ENCODE peak calls at places on chromosomes 13 and 19, in eight cellular contexts. One of them, this sample, is unnamed. For H3K4me1 and H3K36me3, the result is how much of the 10 kb centered on the place peaks cover.

GRCh38 chr19:35909684-35910035 is 1.6 kb upstream of the TYROBP start:
- DNase-seq in lower lobe of right lung: no peak
- DNase-seq in body of pancreas: no peak
- DNase-seq in tibial nerve: no peak
- DNase-seq in esophagus muscularis mucosa: no peak
- DNase-seq in K562: no peak
- DNase-seq in HepG2: no peak
- DNase-seq in heart right ventricle: no peak
- DNase-seq in this sample: no peak

GRCh38 chr19:50478901-50479715 is 2.5 kb upstream of the GARIN5A start:
- DNase-seq in K562: peak
- DNase-seq in lower lobe of right lung: no peak
- DNase-seq in heart right ventricle: no peak
- DNase-seq in esophagus muscularis mucosa: no peak
- DNase-seq in body of pancreas: no peak
- DNase-seq in tibial nerve: no peak
- DNase-seq in HepG2: peak
- DNase-seq in this sample: peak

GRCh38 chr13:44237276-44237767 is 136.3 kb upstream of the SERP2 start:
- DNase-seq in HepG2: no peak
- DNase-seq in tibial nerve: peak
- DNase-seq in K562: no peak
- DNase-seq in esophagus muscularis mucosa: no peak
- DNase-seq in lower lobe of right lung: no peak
- DNase-seq in body of pancreas: peak
- DNase-seq in heart right ventricle: peak
- DNase-seq in this sample: peak

GRCh38 chr13:61149333-61149730 is 266.3 kb downstream of the PCDH20 start:
- DNase-seq in lower lobe of right lung: no peak
- DNase-seq in esophagus muscularis mucosa: no peak
- DNase-seq in K562: no peak
- DNase-seq in tibial nerve: no peak
- DNase-seq in HepG2: no peak
- DNase-seq in heart right ventricle: no peak
- DNase-seq in body of pancreas: no peak
- DNase-seq in this sample: no peak

GRCh38 chr19:8306235-8307054 is 1.7 kb downstream of the CD320 start:
- DNase-seq in heart right ventricle: no peak
- DNase-seq in tibial nerve: peak
- DNase-seq in K562: no peak
- DNase-seq in esophagus muscularis mucosa: no peak
- DNase-seq in body of pancreas: peak
- DNase-seq in lower lobe of right lung: peak
- DNase-seq in HepG2: no peak
- DNase-seq in this sample: no peak

GRCh38 chr19:16143399-16144215 is at the start of gene HSH2D:
- DNase-seq in body of pancreas: peak
- DNase-seq in K562: no peak
- DNase-seq in lower lobe of right lung: peak
- DNase-seq in tibial nerve: no peak
- DNase-seq in HepG2: peak
- DNase-seq in heart right ventricle: peak
- DNase-seq in esophagus muscularis mucosa: no peak
- DNase-seq in this sample: no peak

GRCh38 chr19:853014-853553 is 981 bp downstream of the ELANE start:
- DNase-seq in esophagus muscularis mucosa: no peak
- DNase-seq in lower lobe of right lung: no peak
- DNase-seq in body of pancreas: no peak
- DNase-seq in HepG2: no peak
- DNase-seq in tibial nerve: no peak
- DNase-seq in heart right ventricle: no peak
- DNase-seq in K562: no peak
- DNase-seq in this sample: no peak

GRCh38 chr13:113920173-113920572 is 53.7 kb downstream of the C13orf46 start:
- DNase-seq in body of pancreas: no peak
- DNase-seq in HepG2: no peak
- DNase-seq in lower lobe of right lung: no peak
- DNase-seq in K562: no peak
- DNase-seq in esophagus muscularis mucosa: no peak
- DNase-seq in heart right ventricle: no peak
- DNase-seq in tibial nerve: no peak
- DNase-seq in this sample: no peak

GRCh38 chr19:40223135-40223822 is 3.2 kb downstream of the CCNP start:
- DNase-seq in HepG2: no peak
- DNase-seq in heart right ventricle: no peak
- DNase-seq in esophagus muscularis mucosa: no peak
- DNase-seq in lower lobe of right lung: no peak
- DNase-seq in K562: no peak
- DNase-seq in body of pancreas: no peak
- DNase-seq in tibial nerve: no peak
- DNase-seq in this sample: no peak

GRCh38 chr19:45451181-45451849 is 16.5 kb upstream of the FOSB start:
- DNase-seq in heart right ventricle: no peak
- DNase-seq in HepG2: no peak
- DNase-seq in K562: no peak
- DNase-seq in tibial nerve: no peak
- DNase-seq in esophagus muscularis mucosa: no peak
- DNase-seq in body of pancreas: peak
- DNase-seq in lower lobe of right lung: no peak
- DNase-seq in this sample: peak

GRCh38 chr19:42634409-42635232 is 39.9 kb upstream of the CEACAM8 start:
- DNase-seq in tibial nerve: peak
- DNase-seq in K562: peak
- DNase-seq in body of pancreas: peak
- DNase-seq in esophagus muscularis mucosa: no peak
- DNase-seq in HepG2: peak
- DNase-seq in lower lobe of right lung: no peak
- DNase-seq in heart right ventricle: no peak
- DNase-seq in this sample: no peak
- TF ChIP-seq CTCF in tibial nerve: no peak
- TF ChIP-seq CTCF in K562: peak
- TF ChIP-seq CTCF in body of pancreas: peak
- TF ChIP-seq CTCF in esophagus muscularis mucosa: peak
- TF ChIP-seq CTCF in HepG2: peak
- TF ChIP-seq CTCF in lower lobe of right lung: peak
- TF ChIP-seq CTCF in heart right ventricle: peak
- TF ChIP-seq CTCF in this sample: peak

DNA sequence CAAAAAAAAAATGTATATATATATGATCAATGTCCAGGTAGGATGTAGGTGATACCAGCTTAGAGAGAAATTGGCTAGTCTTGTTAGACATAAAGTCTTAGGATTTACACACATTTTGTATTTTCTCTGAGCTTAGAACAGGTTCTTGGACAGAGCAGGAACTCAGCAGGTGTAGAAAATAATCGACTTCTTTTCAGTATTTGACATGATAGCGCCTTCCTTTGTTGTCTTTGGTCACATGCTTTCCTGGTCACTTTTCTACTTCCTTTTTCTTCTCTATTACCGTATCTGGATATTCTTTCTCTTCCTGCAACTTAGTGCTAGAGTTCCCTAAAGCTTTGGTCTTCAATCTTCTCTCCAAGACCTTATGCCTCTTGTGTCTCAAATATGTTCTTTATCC is 107.4 kb downstream of the LRCH1 start:
- DNase-seq in tibial nerve: no peak
- DNase-seq in esophagus muscularis mucosa: no peak
- DNase-seq in K562: no peak
- DNase-seq in lower lobe of right lung: no peak
- DNase-seq in heart right ventricle: no peak
- DNase-seq in HepG2: no peak
- DNase-seq in body of pancreas: no peak
- DNase-seq in this sample: no peak
- H3K4me1 ChIP-seq in tibial nerve: half or more
- H3K4me1 ChIP-seq in esophagus muscularis mucosa: half or more
- H3K4me1 ChIP-seq in K562: under half
- H3K4me1 ChIP-seq in lower lobe of right lung: half or more
- H3K4me1 ChIP-seq in heart right ventricle: half or more
- H3K4me1 ChIP-seq in HepG2: half or more
- H3K4me1 ChIP-seq in body of pancreas: half or more
- H3K4me1 ChIP-seq in this sample: under half

DNA sequence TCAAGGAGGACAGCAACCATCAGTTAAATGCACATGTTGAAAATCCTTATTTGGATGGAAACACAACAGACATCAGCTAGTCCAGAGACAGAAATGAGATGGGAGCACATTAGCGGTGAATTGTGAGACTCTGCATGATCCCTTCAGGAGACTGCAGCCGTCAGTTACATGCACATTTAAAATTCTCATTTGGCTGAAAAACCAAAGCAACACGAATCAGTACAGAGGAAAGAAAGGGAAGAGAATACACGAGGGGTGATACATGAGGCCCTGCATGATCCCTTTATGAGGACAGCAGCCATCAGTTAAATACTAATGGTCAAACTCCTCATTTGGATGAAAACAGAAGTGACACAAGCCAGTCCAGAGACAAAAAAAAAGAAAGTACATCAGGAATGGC is 123.4 kb downstream of the PTPRS start:
- DNase-seq in esophagus muscularis mucosa: no peak
- DNase-seq in heart right ventricle: no peak
- DNase-seq in lower lobe of right lung: no peak
- DNase-seq in K562: no peak
- DNase-seq in tibial nerve: no peak
- DNase-seq in body of pancreas: no peak
- DNase-seq in HepG2: no peak
- DNase-seq in this sample: no peak
- H3K36me3 ChIP-seq in esophagus muscularis mucosa: half or more
- H3K36me3 ChIP-seq in heart right ventricle: half or more
- H3K36me3 ChIP-seq in lower lobe of right lung: half or more
- H3K36me3 ChIP-seq in K562: under half
- H3K36me3 ChIP-seq in tibial nerve: under half
- H3K36me3 ChIP-seq in body of pancreas: under half
- H3K36me3 ChIP-seq in HepG2: under half
- H3K36me3 ChIP-seq in this sample: half or more

GRCh38 chr13:21550918-21551317 is 53.1 kb downstream of the MICU2 start:
- DNase-seq in body of pancreas: no peak
- DNase-seq in esophagus muscularis mucosa: no peak
- DNase-seq in K562: no peak
- DNase-seq in tibial nerve: no peak
- DNase-seq in lower lobe of right lung: no peak
- DNase-seq in HepG2: peak
- DNase-seq in heart right ventricle: no peak
- DNase-seq in this sample: no peak
- TF ChIP-seq CTCF in body of pancreas: no peak
- TF ChIP-seq CTCF in esophagus muscularis mucosa: no peak
- TF ChIP-seq CTCF in K562: no peak
- TF ChIP-seq CTCF in tibial nerve: no peak
- TF ChIP-seq CTCF in lower lobe of right lung: no peak
- TF ChIP-seq CTCF in HepG2: no peak
- TF ChIP-seq CTCF in heart right ventricle: no peak
- TF ChIP-seq CTCF in this sample: no peak

GRCh38 chr19:18465214-18465963 is 27.5 kb upstream of the ISYNA1 start:
- DNase-seq in tibial nerve: no peak
- DNase-seq in body of pancreas: no peak
- DNase-seq in esophagus muscularis mucosa: no peak
- DNase-seq in heart right ventricle: no peak
- DNase-seq in lower lobe of right lung: no peak
- DNase-seq in HepG2: no peak
- DNase-seq in K562: no peak
- DNase-seq in this sample: no peak

GRCh38 chr19:18465964-18466339 is 28.0 kb upstream of the ISYNA1 start:
- DNase-seq in lower lobe of right lung: no peak
- DNase-seq in body of pancreas: no peak
- DNase-seq in tibial nerve: no peak
- DNase-seq in HepG2: no peak
- DNase-seq in esophagus muscularis mucosa: no peak
- DNase-seq in heart right ventricle: no peak
- DNase-seq in K562: no peak
- DNase-seq in this sample: no peak

GRCh38 chr19:18466354-18466753 is 28.4 kb upstream of the ISYNA1 start:
- DNase-seq in lower lobe of right lung: no peak
- DNase-seq in body of pancreas: no peak
- DNase-seq in tibial nerve: no peak
- DNase-seq in K562: no peak
- DNase-seq in HepG2: no peak
- DNase-seq in esophagus muscularis mucosa: no peak
- DNase-seq in heart right ventricle: no peak
- DNase-seq in this sample: no peak

GRCh38 chr19:18461471-18461870 is 23.5 kb upstream of the ISYNA1 start:
- DNase-seq in lower lobe of right lung: no peak
- DNase-seq in body of pancreas: no peak
- DNase-seq in tibial nerve: no peak
- DNase-seq in esophagus muscularis mucosa: no peak
- DNase-seq in heart right ventricle: no peak
- DNase-seq in HepG2: no peak
- DNase-seq in K562: no peak
- DNase-seq in this sample: no peak

GRCh38 chr19:18464646-18465045 is 26.7 kb upstream of the ISYNA1 start:
- DNase-seq in K562: no peak
- DNase-seq in esophagus muscularis mucosa: peak
- DNase-seq in lower lobe of right lung: peak
- DNase-seq in heart right ventricle: peak
- DNase-seq in body of pancreas: peak
- DNase-seq in HepG2: peak
- DNase-seq in tibial nerve: peak
- DNase-seq in this sample: peak
- H3K4me1 ChIP-seq in K562: under half
- H3K4me1 ChIP-seq in esophagus muscularis mucosa: half or more
- H3K4me1 ChIP-seq in lower lobe of right lung: half or more
- H3K4me1 ChIP-seq in heart right ventricle: half or more
- H3K4me1 ChIP-seq in body of pancreas: half or more
- H3K4me1 ChIP-seq in HepG2: under half
- H3K4me1 ChIP-seq in tibial nerve: half or more
- H3K4me1 ChIP-seq in this sample: under half

GRCh38 chr19:54461201-54462071 is 2.1 kb downstream of the LENG9 start:
- DNase-seq in HepG2: no peak
- DNase-seq in K562: no peak
- DNase-seq in esophagus muscularis mucosa: no peak
- DNase-seq in heart right ventricle: no peak
- DNase-seq in lower lobe of right lung: no peak
- DNase-seq in body of pancreas: no peak
- DNase-seq in tibial nerve: no peak
- DNase-seq in this sample: peak

GRCh38 chr19:54462713-54463530 is 656 bp downstream of the LENG9 start:
- DNase-seq in esophagus muscularis mucosa: no peak
- DNase-seq in body of pancreas: peak
- DNase-seq in lower lobe of right lung: peak
- DNase-seq in tibial nerve: peak
- DNase-seq in HepG2: peak
- DNase-seq in heart right ventricle: peak
- DNase-seq in K562: no peak
- DNase-seq in this sample: peak

GRCh38 chr19:54460230-54461005 is 3.2 kb downstream of the LENG9 start:
- DNase-seq in K562: no peak
- DNase-seq in lower lobe of right lung: no peak
- DNase-seq in body of pancreas: no peak
- DNase-seq in esophagus muscularis mucosa: no peak
- DNase-seq in heart right ventricle: no peak
- DNase-seq in tibial nerve: no peak
- DNase-seq in HepG2: no peak
- DNase-seq in this sample: no peak

GRCh38 chr19:54463531-54464043 is at the start of gene LENG9:
- DNase-seq in tibial nerve: peak
- DNase-seq in body of pancreas: peak
- DNase-seq in HepG2: peak
- DNase-seq in lower lobe of right lung: peak
- DNase-seq in heart right ventricle: peak
- DNase-seq in K562: peak
- DNase-seq in esophagus muscularis mucosa: peak
- DNase-seq in this sample: peak

GRCh38 chr19:54462072-54462712 is 1.4 kb downstream of the LENG9 start:
- DNase-seq in esophagus muscularis mucosa: no peak
- DNase-seq in lower lobe of right lung: peak
- DNase-seq in tibial nerve: no peak
- DNase-seq in K562: no peak
- DNase-seq in HepG2: no peak
- DNase-seq in body of pancreas: peak
- DNase-seq in heart right ventricle: no peak
- DNase-seq in this sample: no peak
- H3K36me3 ChIP-seq in esophagus muscularis mucosa: half or more
- H3K36me3 ChIP-seq in lower lobe of right lung: half or more
- H3K36me3 ChIP-seq in tibial nerve: under half
- H3K36me3 ChIP-seq in K562: half or more
- H3K36me3 ChIP-seq in HepG2: under half
- H3K36me3 ChIP-seq in body of pancreas: under half
- H3K36me3 ChIP-seq in heart right ventricle: half or more
- H3K36me3 ChIP-seq in this sample: under half